ENCODE peak calls at places on chromosome 10, in nine cellular contexts. K is transverse colon, O is sigmoid colon, J is GM23338, C is endothelial cell of umbilical vein, G is prostate gland, X is suprapubic skin, Z is Panc1, H is HCT116. D is an unnamed sample. For H3K36me3, the result is how much of the 10 kb centered on the place peaks cover.

GRCh38 chr10:86411281-86411841 is 44.8 kb upstream of the GRID1 start:
- DNase-seq in K (no peak), O (no peak), J (no peak), C (peak), G (no peak), X (no peak), Z (no peak), H (no peak), D (no peak)

GRCh38 chr10:66880292-66880691 is 45.5 kb upstream of the LRRTM3 start:
- DNase-seq in K (no peak), O (no peak), J (no peak), C (no peak), G (no peak), X (no peak), Z (no peak), H (no peak), D (no peak)

GRCh38 chr10:99234067-99234738 is 1.4 kb downstream of the HPSE2 start:
- DNase-seq in K (peak), O (peak), J (peak), C (peak), G (peak), X (peak), Z (no peak), H (no peak), D (no peak)

GRCh38 chr10:24951201-24952145 is 933 bp downstream of the PRTFDC1 start:
- DNase-seq in K (peak), O (no peak), J (peak), C (peak), G (no peak), X (no peak), Z (no peak), H (no peak), D (no peak)

GRCh38 chr10:44648691-44649090 is 262.4 kb upstream of the TMEM72 start:
- DNase-seq in K (no peak), O (no peak), J (no peak), C (no peak), G (no peak), X (no peak), Z (no peak), H (no peak), D (no peak)

GRCh38 chr10:79559726-79560125 is 481 bp downstream of the SFTPA2 start:
- DNase-seq in K (no peak), O (no peak), J (no peak), C (no peak), G (no peak), X (no peak), Z (no peak), H (no peak), D (no peak)

GRCh38 chr10:115814542-115814941 is 458.5 kb downstream of the GFRA1 start:
- DNase-seq in K (no peak), O (no peak), J (no peak), C (no peak), G (no peak), X (no peak), Z (no peak), H (no peak), D (no peak)

GRCh38 chr10:13453896-13454295 is 74.9 kb downstream of the BEND7 start:
- DNase-seq in K (no peak), O (no peak), J (peak), C (no peak), G (no peak), X (no peak), Z (no peak), H (no peak), D (no peak)

GRCh38 chr10:24949616-24950015 is 2.8 kb downstream of the PRTFDC1 start:
- DNase-seq in K (no peak), O (no peak), J (no peak), C (no peak), G (no peak), X (no peak), Z (no peak), H (no peak), D (no peak)

GRCh38 chr10:132131581-132132250 is 55.0 kb upstream of the DPYSL4 start:
- DNase-seq in K (no peak), O (no peak), J (no peak), C (no peak), G (no peak), X (no peak), Z (no peak), H (no peak), D (no peak)

GRCh38 chr10:89134963-89135362 is 72.2 kb downstream of the CH25H start:
- DNase-seq in K (no peak), O (no peak), J (no peak), C (no peak), G (no peak), X (no peak), Z (no peak), H (no peak), D (no peak)

GRCh38 chr10:111209666-111210065 is 132.8 kb downstream of the ADRA2A start:
- DNase-seq in K (no peak), O (no peak), J (no peak), C (no peak), G (no peak), X (no peak), Z (no peak), H (no peak), D (no peak)

GRCh38 chr10:91271886-91272285 is 51.4 kb downstream of the PCGF5 start:
- DNase-seq in K (no peak), O (no peak), J (no peak), C (no peak), G (no peak), X (no peak), Z (no peak), H (no peak), D (no peak)
- H3K36me3 ChIP-seq in K (under half), O (under half), J (under half), C (under half), G (under half), X (under half), Z (under half), H (under half), D (under half)

GRCh38 chr10:128932071-128932820 is 534.8 kb upstream of the MGMT start:
- DNase-seq in K (no peak), O (no peak), J (no peak), C (no peak), G (no peak), X (no peak), Z (no peak), H (no peak), D (no peak)
- TF ChIP-seq POLR2AphosphoS5 in K (no peak), O (no peak), J (no peak), C (no peak), G (no peak), X (no peak), Z (no peak), H (no peak), D (no peak)

DNA sequence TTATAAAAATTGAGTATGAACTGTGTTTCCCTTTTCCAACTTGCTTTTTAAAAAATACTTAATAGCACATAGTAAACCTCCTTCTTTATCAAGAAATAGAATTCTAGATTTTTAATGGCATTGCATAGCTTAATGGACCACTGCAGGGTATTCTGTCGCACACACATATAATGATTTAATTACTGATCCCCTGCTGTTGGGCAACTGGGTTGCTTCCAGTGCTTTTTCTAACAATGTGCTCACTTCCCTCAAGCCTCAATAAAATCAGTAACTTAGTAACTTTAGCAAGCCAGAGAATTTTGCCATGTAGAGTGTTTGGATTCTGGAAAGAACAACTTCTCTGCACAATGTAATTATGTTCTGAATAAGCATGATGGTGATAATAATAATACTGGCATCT is 49.1 kb upstream of the PDLIM1 start:
- DNase-seq in K (no peak), O (no peak), J (no peak), C (no peak), G (no peak), X (no peak), Z (no peak), H (no peak), D (no peak)
- H3K36me3 ChIP-seq in K (under half), O (half or more), J (under half), C (under half), G (under half), X (under half), Z (under half), H (under half), D (under half)

GRCh38 chr10:75302029-75302428 is 66.3 kb upstream of the COMTD1 start:
- DNase-seq in K (no peak), O (no peak), J (no peak), C (no peak), G (no peak), X (no peak), Z (no peak), H (no peak), D (no peak)

GRCh38 chr10:75305675-75306074 is 69.9 kb upstream of the COMTD1 start:
- DNase-seq in K (no peak), O (no peak), J (no peak), C (no peak), G (no peak), X (no peak), Z (no peak), H (no peak), D (no peak)

GRCh38 chr10:75303045-75303777 is 67.5 kb upstream of the COMTD1 start:
- DNase-seq in K (no peak), O (no peak), J (no peak), C (no peak), G (no peak), X (no peak), Z (no peak), H (no peak), D (no peak)

GRCh38 chr10:75304313-75304712 is 68.6 kb upstream of the COMTD1 start:
- DNase-seq in K (no peak), O (no peak), J (no peak), C (no peak), G (no peak), X (no peak), Z (no peak), H (no peak), D (no peak)

GRCh38 chr10:75304740-75305380 is 69.1 kb upstream of the COMTD1 start:
- DNase-seq in K (no peak), O (no peak), J (no peak), C (no peak), G (no peak), X (no peak), Z (no peak), H (no peak), D (no peak)
- TF ChIP-seq POLR2AphosphoS5 in K (no peak), O (no peak), J (no peak), C (no peak), G (no peak), X (no peak), Z (no peak), H (no peak), D (no peak)

D was measured in SK-N-MC.